ENCODE peak calls at places on chromosomes 2 and 18, in five cellular contexts. R, I, V, U and H are unnamed samples.

GRCh38 chr2:153715218-153715617 is 156.5 kb upstream of the GALNT13 start:
- DNase-seq in U (no peak), I (no peak), V (no peak), R (no peak), H (no peak)

GRCh38 chr2:217834744-217835513 is 167.9 kb downstream of the TNS1 start:
- DNase-seq in R (no peak), I (peak), U (no peak), V (no peak), H (no peak)

GRCh38 chr18:24014062-24014985 is at the start of gene TTC39C:
- DNase-seq in R (no peak), V (peak), U (peak), I (peak), H (peak)

GRCh38 chr2:36611316-36611990 is 13.5 kb upstream of the FEZ2 start:
- DNase-seq in V (no peak), U (no peak), I (no peak), R (no peak), H (no peak)

GRCh38 chr18:67525328-67526110 is 9.0 kb upstream of the DSEL start:
- DNase-seq in R (peak), I (peak), U (peak), V (no peak), H (no peak)

GRCh38 chr18:36633961-36634412 is 194.8 kb downstream of the TPGS2 start:
- DNase-seq in I (peak), R (no peak), U (no peak), V (no peak), H (no peak)

GRCh38 chr18:43341014-43341413 is 63.7 kb upstream of the SYT4 start:
- DNase-seq in V (no peak), U (no peak), R (no peak), I (no peak), H (no peak)

GRCh38 chr2:102592601-102593000 is 26.8 kb upstream of the SLC9A2 start:
- DNase-seq in U (no peak), I (peak), R (no peak), V (no peak), H (no peak)

GRCh38 chr2:46298522-46299351 is 1.5 kb downstream of the EPAS1 start:
- DNase-seq in R (no peak), I (peak), V (peak), U (no peak), H (peak)

GRCh38 chr2:163266772-163267171 is 428.2 kb upstream of the KCNH7 start:
- DNase-seq in R (no peak), U (no peak), V (no peak), I (peak), H (no peak)

GRCh38 chr2:169734172-169734847 is 678 bp downstream of the KLHL23 start:
- DNase-seq in U (peak), V (peak), I (peak), R (no peak), H (peak)

GRCh38 chr2:191404568-191404991 is 159.4 kb downstream of the MYO1B start:
- DNase-seq in V (no peak), I (no peak), U (no peak), R (no peak), H (no peak)

GRCh38 chr18:10973579-10974260 is 175.6 kb downstream of the PIEZO2 start:
- DNase-seq in R (no peak), V (no peak), U (no peak), I (peak), H (no peak)

GRCh38 chr2:64213607-64214275 is 69.5 kb upstream of the PELI1 start:
- DNase-seq in U (no peak), V (no peak), I (no peak), R (no peak), H (peak)

GRCh38 chr2:188607501-188607900 is 315.8 kb downstream of the GULP1 start:
- DNase-seq in I (no peak), V (no peak), R (no peak), U (no peak), H (no peak)

GRCh38 chr18:24176727-24177416 is 38.0 kb downstream of the CABYR start:
- DNase-seq in V (peak), I (peak), R (peak), U (peak), H (peak)

GRCh38 chr18:23377669-23378469 is 75.2 kb upstream of the RIOK3 start:
- DNase-seq in I (peak), U (no peak), R (no peak), V (no peak), H (no peak)

GRCh38 chr2:149526689-149527088 is 60.9 kb downstream of the MMADHC start:
- DNase-seq in I (no peak), R (no peak), U (no peak), V (no peak), H (no peak)

GRCh38 chr2:175478369-175478768 is 296.9 kb upstream of the ATP5MC3 start:
- DNase-seq in I (peak), U (no peak), R (no peak), V (no peak), H (no peak)

GRCh38 chr2:130380096-130380934 is 24.5 kb downstream of the PTPN18 start:
- DNase-seq in I (no peak), R (no peak), U (no peak), V (no peak), H (no peak)

GRCh38 chr2:96267159-96267971 is 1.3 kb downstream of the CIAO1 start:
- DNase-seq in R (no peak), V (no peak), I (peak), U (no peak), H (no peak)